ENCODE peak calls at places on chromosomes 5 and 9, in five cellular contexts. D is right atrium auricular region, W is iPS DF 6.9, Z is Peyer's patch, T is AG04450. A is an unnamed sample.
A peak's percentile ranks its signal among the peaks of the same experiment; 100 is the strongest.

GRCh38 chr5:35745666-35746065 is 111.0 kb upstream of the IL7R start:
- DNase-seq in D (no peak), W (no peak), Z (no peak), T (no peak), A (no peak)

GRCh38 chr9:76153902-76154629 is 240.2 kb downstream of the RFK start:
- DNase-seq in D (no peak), Z (no peak), W (no peak), T (no peak), A (no peak)

GRCh38 chr9:114385412-114386181 is 2.2 kb downstream of the AKNA start:
- DNase-seq in T (peak; percentile 70), W (no peak), D (peak; percentile 83), Z (peak; percentile 66), A (peak; percentile 77)

GRCh38 chr5:111075520-111075919 is 4.0 kb downstream of the TSLP start:
- DNase-seq in Z (no peak), D (no peak), T (peak; percentile 72), W (no peak), A (no peak)

GRCh38 chr5:117736693-117737092 is 1162.1 kb upstream of the SEMA6A start:
- DNase-seq in Z (no peak), W (no peak), T (no peak), D (no peak), A (no peak)

GRCh38 chr9:86134361-86134760 is 35.0 kb upstream of the GOLM1 start:
- DNase-seq in W (no peak), D (no peak), T (no peak), Z (no peak), A (no peak)

GRCh38 chr5:134153657-134154056 is 23.1 kb downstream of the SKP1 start:
- DNase-seq in W (no peak), Z (no peak), D (no peak), T (no peak), A (no peak)

GRCh38 chr9:108225371-108225905 is 630.3 kb downstream of the ACTL7B start:
- DNase-seq in Z (no peak), D (no peak), T (no peak), W (no peak), A (no peak)

GRCh38 chr5:7897014-7897600 is 28.2 kb downstream of the MTRR start:
- DNase-seq in Z (no peak), D (no peak), W (peak; percentile 25), T (no peak), A (peak; percentile 23)

GRCh38 chr5:151740958-151741373 is 17.5 kb downstream of the ATOX1 start:
- DNase-seq in T (no peak), W (no peak), D (no peak), Z (no peak), A (no peak)

GRCh38 chr5:169831331-169831730 is 149.0 kb downstream of the INSYN2B start:
- DNase-seq in D (no peak), W (no peak), T (no peak), Z (no peak), A (no peak)

GRCh38 chr9:87675906-87676515 is 49.9 kb upstream of the CTSL start:
- DNase-seq in D (peak; percentile 56), Z (no peak), T (no peak), W (no peak), A (no peak)

GRCh38 chr5:80620206-80620605 is 34.2 kb upstream of the MSH3 start:
- DNase-seq in Z (no peak), W (no peak), D (no peak), T (peak; percentile 7), A (no peak)

GRCh38 chr9:88976186-88976887 is 14.9 kb upstream of the S1PR3 start:
- DNase-seq in Z (no peak), D (peak; percentile 23), T (no peak), W (no peak), A (no peak)

GRCh38 chr9:95588724-95589282 is 72.0 kb upstream of the PTCH1 start:
- DNase-seq in T (no peak), W (no peak), D (no peak), Z (no peak), A (no peak)

GRCh38 chr9:136587145-136587943 is 41.5 kb upstream of the NOTCH1 start:
- DNase-seq in D (no peak), Z (no peak), T (no peak), W (no peak), A (no peak)

GRCh38 chr9:36632892-36633291 is 60.2 kb downstream of the MELK start:
- DNase-seq in D (no peak), W (no peak), T (peak; percentile 10), Z (no peak), A (peak; percentile 33)

GRCh38 chr9:6563036-6563435 is 82.5 kb downstream of the GLDC start:
- DNase-seq in W (no peak), Z (no peak), D (no peak), T (no peak), A (no peak)

DNA sequence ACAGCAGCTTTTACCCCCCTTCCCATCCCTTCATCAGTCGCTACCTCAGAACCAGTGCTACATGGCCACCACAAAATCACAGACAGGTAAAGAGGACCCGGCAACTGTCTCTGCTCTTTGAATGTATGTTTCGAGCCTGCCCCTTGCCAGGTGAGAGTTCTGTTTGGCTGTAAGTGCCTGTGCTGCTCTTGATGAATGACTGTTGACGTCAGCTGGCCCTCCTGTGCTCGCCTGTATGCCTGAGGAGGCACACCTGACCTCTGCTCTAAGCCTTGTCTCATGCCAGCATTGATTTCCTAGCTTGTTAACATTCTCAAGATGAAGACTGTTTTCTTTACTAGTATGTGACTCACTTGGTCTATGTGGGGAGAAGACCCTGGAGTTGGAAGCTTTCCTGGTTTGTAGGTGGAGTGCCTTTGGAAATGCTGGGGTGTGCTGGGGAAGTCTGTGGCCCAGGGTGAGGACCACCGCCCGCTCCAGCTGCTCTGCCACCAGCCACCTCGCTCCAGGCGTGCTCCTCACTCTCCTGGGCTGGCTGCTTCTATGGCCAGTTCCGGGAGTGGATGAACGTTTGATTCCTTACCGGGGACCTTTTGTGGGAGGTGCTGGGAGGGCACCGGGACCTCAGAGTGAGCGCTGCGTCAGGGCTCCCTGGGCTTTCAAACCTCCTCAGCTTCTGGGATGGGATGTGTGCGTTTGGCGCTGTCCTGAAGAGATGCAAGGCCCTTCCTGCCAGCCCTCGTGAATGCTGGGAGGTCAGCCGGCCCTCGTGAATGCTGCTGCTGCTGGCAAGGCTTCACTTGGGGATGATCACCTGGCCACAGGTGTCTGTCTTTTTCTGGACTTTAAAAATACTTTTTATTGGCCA is 109.9 kb downstream of the EHMT1 start:
- DNase-seq in W (no peak), T (no peak), Z (no peak), D (no peak), A (no peak)
- H3K9me3 ChIP-seq in W (no peaks in the 10 kb centered on the region), T (peaks cover 21% of the 10 kb centered on the region), Z (no peaks in the 10 kb centered on the region), D (peaks cover under 1% of the 10 kb centered on the region), A (no peaks in the 10 kb centered on the region)

GRCh38 chr5:66100851-66101250 is 43.2 kb upstream of the SREK1 start:
- DNase-seq in Z (no peak), T (no peak), W (no peak), D (no peak), A (no peak)
- H3K9me3 ChIP-seq in Z (no peaks in the 10 kb centered on the region), T (peaks cover 25% of the 10 kb centered on the region), W (no peaks in the 10 kb centered on the region), D (peaks cover 23% of the 10 kb centered on the region), A (peaks cover 3% of the 10 kb centered on the region)

GRCh38 chr5:179120951-179121666 is 60.9 kb downstream of the ZNF354C start:
- DNase-seq in D (peak; percentile 5), Z (no peak), W (no peak), T (no peak), A (no peak)

GRCh38 chr5:179120421-179120861 is 60.3 kb downstream of the ZNF354C start:
- DNase-seq in W (no peak), T (no peak), D (peak; percentile 52), Z (no peak), A (no peak)

GRCh38 chr5:179118338-179118737 is 58.2 kb downstream of the ZNF354C start:
- DNase-seq in W (no peak), Z (no peak), D (no peak), T (no peak), A (no peak)

GRCh38 chr5:179119415-179120170 is 59.4 kb downstream of the ZNF354C start:
- DNase-seq in W (no peak), T (no peak), D (peak; percentile 48), Z (no peak), A (no peak)

GRCh38 chr5:179118756-179119414 is 58.7 kb downstream of the ZNF354C start:
- DNase-seq in Z (no peak), W (no peak), T (no peak), D (peak; percentile 26), A (no peak)
- H3K9me3 ChIP-seq in Z (no peaks in the 10 kb centered on the region), W (peaks cover under 1% of the 10 kb centered on the region), T (peaks cover 82% of the 10 kb centered on the region), D (peaks cover 28% of the 10 kb centered on the region), A (peaks cover 2% of the 10 kb centered on the region)

GRCh38 chr5:178990491-178990890 is 4.6 kb downstream of the GRM6 start:
- DNase-seq in W (no peak), D (no peak), Z (no peak), T (no peak), A (no peak)
- H3K9me3 ChIP-seq in W (peaks cover 2% of the 10 kb centered on the region), D (peaks cover 33% of the 10 kb centered on the region), Z (no peaks in the 10 kb centered on the region), T (peaks cover 92% of the 10 kb centered on the region), A (peaks cover 4% of the 10 kb centered on the region)

GRCh38 chr5:82285206-82285605 is 7.1 kb upstream of the RPS23 start:
- DNase-seq in T (no peak), W (no peak), D (no peak), Z (no peak), A (no peak)
- H3K9me3 ChIP-seq in T (no peaks in the 10 kb centered on the region), W (no peaks in the 10 kb centered on the region), D (no peaks in the 10 kb centered on the region), Z (no peaks in the 10 kb centered on the region), A (no peaks in the 10 kb centered on the region)

GRCh38 chr5:141245250-141245717 is at the start of gene PCDHB15:
- DNase-seq in D (no peak), T (no peak), Z (no peak), W (no peak), A (no peak)

DNA sequence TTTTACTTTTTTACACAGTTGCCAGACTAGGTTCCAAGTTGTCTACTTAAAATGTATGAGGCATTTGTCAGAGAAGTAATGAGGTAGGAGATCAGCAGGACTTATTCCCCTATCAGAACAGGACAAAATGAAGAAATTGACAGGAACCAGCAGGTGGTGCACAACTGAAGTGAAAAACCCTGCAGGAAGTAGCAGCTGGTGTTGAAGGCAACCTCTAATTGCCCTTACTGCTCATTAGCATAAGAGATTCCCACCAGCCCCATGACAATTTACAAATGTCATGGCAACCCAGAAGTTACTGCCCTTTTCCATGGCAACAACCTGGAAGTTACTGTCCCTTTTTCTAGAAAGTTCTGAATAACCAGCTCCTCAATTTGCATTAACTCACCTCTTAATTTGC is 5.4 kb downstream of the PCDHB15 start:
- DNase-seq in W (no peak), Z (no peak), T (no peak), D (no peak), A (no peak)
- H3K9me3 ChIP-seq in W (no peaks in the 10 kb centered on the region), Z (no peaks in the 10 kb centered on the region), T (peaks cover 27% of the 10 kb centered on the region), D (peaks cover 100% of the 10 kb centered on the region), A (peaks cover 3% of the 10 kb centered on the region)

A was measured in small intestine.